ENCODE peak calls at places on chromosomes 16 and 17, in ten cellular contexts. R is BJ; N is Ammon's horn; U is left ventricle myocardium inferior; M is anterior cingulate cortex; G is stimulated activated CD8-positive, alpha-beta memory T cell treated with anti-CD3 and anti-CD28 coated beads, Interleukin-7, amount 100 ng/mL, for 1 hour; B is stimulated activated CD4-positive, alpha-beta T cell treated with anti-CD3 and anti-CD28 coated beads, Interleukin-1b, Interleukin-23, amount 100 ng/mL, for 1 hour; X is GM19239; Q is T-helper 17 cell; O is Calu3. W is an unnamed sample.

GRCh38 chr17:73410586-73411329 is 99.0 kb upstream of the CDC42EP4 start:
- DNase-seq in R (no peak), N (no peak), U (no peak), M (no peak), G (no peak), B (no peak), X (no peak), Q (no peak), O (no peak), W (no peak)

GRCh38 chr17:41026668-41027471 is at the start of gene KRTAP1-5:
- DNase-seq in R (peak), N (no peak), U (no peak), M (no peak), G (no peak), B (no peak), X (no peak), Q (no peak), O (no peak), W (no peak)

GRCh38 chr17:65886240-65886639 is 305.7 kb downstream of the CEP112 start:
- DNase-seq in R (peak), N (no peak), U (no peak), M (no peak), G (no peak), B (no peak), X (no peak), Q (no peak), O (no peak), W (no peak)

GRCh38 chr17:45791041-45791582 is 7.0 kb downstream of the CRHR1 start:
- DNase-seq in R (no peak), N (no peak), U (no peak), M (no peak), G (no peak), B (no peak), X (no peak), Q (no peak), O (no peak), W (peak)

GRCh38 chr16:84307209-84307954 is 12.7 kb downstream of the WFDC1 start:
- DNase-seq in R (no peak), N (no peak), U (no peak), M (no peak), G (no peak), B (no peak), X (no peak), Q (no peak), O (no peak), W (no peak)

GRCh38 chr17:47063475-47063874 is 84.4 kb upstream of the RPRML start:
- DNase-seq in R (no peak), N (no peak), U (no peak), M (no peak), G (no peak), B (no peak), X (no peak), Q (no peak), O (no peak), W (no peak)

GRCh38 chr17:30173649-30174048 is 57.0 kb downstream of the NSRP1 start:
- DNase-seq in R (no peak), N (no peak), U (no peak), M (no peak), G (no peak), B (no peak), X (peak), Q (no peak), O (no peak), W (no peak)

GRCh38 chr16:47905771-47906170 is 250.0 kb downstream of the ABCC12 start:
- DNase-seq in R (peak), N (no peak), U (no peak), M (no peak), G (no peak), B (no peak), X (no peak), Q (no peak), O (no peak), W (no peak)

GRCh38 chr16:466651-467050 is 41.2 kb downstream of the RAB11FIP3 start:
- DNase-seq in R (no peak), N (no peak), U (no peak), M (no peak), G (no peak), B (no peak), X (no peak), Q (no peak), O (no peak), W (no peak)

GRCh38 chr17:50212121-50212843 is 10.9 kb upstream of the COL1A1 start:
- DNase-seq in R (peak), N (no peak), U (no peak), M (no peak), G (no peak), B (no peak), X (no peak), Q (no peak), O (no peak), W (no peak)

GRCh38 chr16:11792404-11793260 is 4.4 kb downstream of the ZC3H7A start:
- DNase-seq in R (no peak), N (no peak), U (no peak), M (no peak), G (no peak), B (no peak), X (no peak), Q (no peak), O (no peak), W (no peak)

GRCh38 chr17:60168654-60169053 is 18.9 kb downstream of the CA4 start:
- DNase-seq in R (no peak), N (no peak), U (no peak), M (no peak), G (no peak), B (no peak), X (no peak), Q (no peak), O (no peak), W (no peak)

GRCh38 chr16:2243031-2243528 is 6.8 kb downstream of the DNASE1L2 start:
- DNase-seq in R (no peak), N (no peak), U (no peak), M (no peak), G (no peak), B (no peak), X (no peak), Q (no peak), O (no peak), W (no peak)

GRCh38 chr16:81629032-81629802 is 149.9 kb upstream of the PLCG2 start:
- DNase-seq in R (no peak), N (no peak), U (no peak), M (no peak), G (no peak), B (no peak), X (no peak), Q (no peak), O (no peak), W (no peak)

GRCh38 chr17:37212184-37212583 is 163.6 kb upstream of the C17orf78 start:
- DNase-seq in R (no peak), N (no peak), U (no peak), M (no peak), G (no peak), B (no peak), X (no peak), Q (no peak), O (no peak), W (no peak)

GRCh38 chr17:27379863-27380533 is 76.2 kb upstream of the KSR1 start:
- DNase-seq in R (no peak), N (peak), U (peak), M (peak), G (no peak), B (no peak), X (no peak), Q (no peak), O (peak), W (peak)

W was measured in cerebellar cortex.